ENCODE peak calls at places on chromosome 2, in nine cellular contexts. R, C, U, N, J, K, H, W and M are unnamed samples.

GRCh38 chr2:241558532-241559488 is at the start of gene BOK:
- DNase-seq in R (peak; percentile 93), C (peak; percentile 63), U (no peak), N (peak; percentile 73), J (peak; percentile 41), K (peak; percentile 81), H (no peak), W (peak; percentile 84), M (peak; percentile 30)

GRCh38 chr2:157874278-157874825 is 1.8 kb downstream of the ACVR1 start:
- DNase-seq in R (no peak), C (no peak), U (no peak), N (no peak), J (no peak), K (no peak), H (no peak), W (no peak), M (no peak)

GRCh38 chr2:236625156-236625690 is 55.6 kb downstream of the ACKR3 start:
- DNase-seq in R (peak; percentile 57), C (no peak), U (no peak), N (no peak), J (no peak), K (no peak), H (no peak), W (no peak), M (no peak)

GRCh38 chr2:48605482-48606175 is 12.0 kb upstream of the GTF2A1L start:
- DNase-seq in R (no peak), C (no peak), U (no peak), N (no peak), J (no peak), K (no peak), H (no peak), W (no peak), M (no peak)

GRCh38 chr2:176443941-176444340 is 174.7 kb downstream of the MTX2 start:
- DNase-seq in R (no peak), C (no peak), U (no peak), N (no peak), J (no peak), K (no peak), H (no peak), W (no peak), M (no peak)

GRCh38 chr2:196696423-196697073 is 57.0 kb downstream of the CCDC150 start:
- DNase-seq in R (no peak), C (no peak), U (peak; percentile 20), N (peak; percentile 25), J (no peak), K (no peak), H (no peak), W (peak; percentile 70), M (no peak)

GRCh38 chr2:55880416-55881143 is 43.0 kb downstream of the EFEMP1 start:
- DNase-seq in R (no peak), C (no peak), U (no peak), N (no peak), J (no peak), K (no peak), H (no peak), W (no peak), M (no peak)

GRCh38 chr2:41750829-41751228 is 297.0 kb upstream of the PKDCC start:
- DNase-seq in R (no peak), C (no peak), U (no peak), N (no peak), J (no peak), K (no peak), H (no peak), W (no peak), M (no peak)

GRCh38 chr2:98569197-98569793 is 39.0 kb downstream of the COA5 start:
- DNase-seq in R (no peak), C (peak; percentile 31), U (no peak), N (peak; percentile 41), J (no peak), K (peak; percentile 70), H (no peak), W (peak; percentile 22), M (peak; percentile 62)

GRCh38 chr2:183610724-183611123 is 486.5 kb downstream of the NUP35 start:
- DNase-seq in R (no peak), C (no peak), U (no peak), N (no peak), J (no peak), K (no peak), H (no peak), W (no peak), M (no peak)

GRCh38 chr2:207352978-207353377 is 176.8 kb upstream of the CREB1 start:
- DNase-seq in R (no peak), C (no peak), U (no peak), N (no peak), J (no peak), K (no peak), H (no peak), W (no peak), M (no peak)

GRCh38 chr2:39121523-39122063 is 742 bp upstream of the SOS1 start:
- DNase-seq in R (no peak), C (no peak), U (no peak), N (no peak), J (no peak), K (no peak), H (no peak), W (no peak), M (no peak)

GRCh38 chr2:172256886-172257285 is 154.2 kb upstream of the DLX2 start:
- DNase-seq in R (no peak), C (no peak), U (no peak), N (no peak), J (no peak), K (no peak), H (no peak), W (no peak), M (no peak)

GRCh38 chr2:43905388-43905803 is 66.6 kb downstream of the ABCG8 start:
- DNase-seq in R (no peak), C (no peak), U (no peak), N (no peak), J (no peak), K (no peak), H (no peak), W (no peak), M (no peak)

GRCh38 chr2:120528051-120528692 is 182.2 kb downstream of the INHBB start:
- DNase-seq in R (no peak), C (no peak), U (no peak), N (no peak), J (no peak), K (no peak), H (no peak), W (no peak), M (no peak)

GRCh38 chr2:118539290-118539689 is 308.2 kb downstream of the EN1 start:
- DNase-seq in R (no peak), C (no peak), U (peak; percentile 19), N (peak; percentile 14), J (no peak), K (peak; percentile 67), H (no peak), W (peak; percentile 13), M (no peak)

GRCh38 chr2:138019289-138019688 is 55.0 kb downstream of the HNMT start:
- DNase-seq in R (no peak), C (no peak), U (no peak), N (no peak), J (no peak), K (no peak), H (no peak), W (no peak), M (no peak)
- TF ChIP-seq POLR2A in R (no peak), C (no peak), U (no peak), N (no peak), J (no peak), K (no peak), H (no peak), W (no peak), M (no peak)

DNA sequence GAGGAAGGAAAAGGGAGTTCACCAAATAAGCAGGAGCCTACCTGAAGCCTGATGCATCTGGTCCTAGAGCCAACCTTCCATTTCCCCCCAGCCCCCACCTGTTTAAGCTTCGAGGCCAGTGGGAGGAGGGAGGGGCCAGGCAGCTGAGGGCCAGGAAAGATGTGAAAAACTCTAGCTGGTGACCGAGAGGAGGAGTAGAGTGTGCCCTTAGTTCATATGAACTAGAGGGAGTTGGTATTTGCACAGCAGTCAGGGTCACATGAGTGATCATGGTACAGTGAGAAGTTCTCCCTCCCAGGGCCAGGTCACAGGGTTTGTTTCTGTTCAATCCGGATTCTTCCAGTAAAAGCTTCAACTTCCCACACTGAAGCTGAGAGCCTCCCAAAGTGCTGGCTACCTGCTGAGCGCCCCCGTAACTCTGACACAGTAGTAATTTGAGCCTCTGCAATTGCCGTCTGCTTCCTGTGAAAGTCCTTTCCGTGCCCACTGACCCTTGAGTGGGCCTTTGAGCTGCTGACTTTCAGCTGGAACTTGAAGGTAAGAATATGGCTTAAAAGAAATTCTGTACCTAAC is at the start of gene SULT1C2:
- DNase-seq in R (no peak), C (no peak), U (no peak), N (peak; percentile 83), J (no peak), K (no peak), H (no peak), W (peak; percentile 23), M (no peak)
- TF ChIP-seq POLR2A in R (no peak), C (no peak), U (no peak), N (peak; percentile 53), J (no peak), K (no peak), H (no peak), W (no peak), M (no peak)

GRCh38 chr2:8682719-8683667 is 1.1 kb downstream of the ID2 start:
- DNase-seq in R (peak; percentile 74), C (peak; percentile 39), U (peak; percentile 51), N (peak; percentile 72), J (peak; percentile 62), K (peak; percentile 56), H (peak; percentile 53), W (peak; percentile 51), M (no peak)
- TF ChIP-seq POLR2A in R (no peak), C (no peak), U (no peak), N (peak; percentile 32), J (no peak), K (no peak), H (no peak), W (no peak), M (no peak)

GRCh38 chr2:216507220-216508143 is 8.8 kb downstream of the RPL37A start:
- DNase-seq in R (no peak), C (no peak), U (no peak), N (no peak), J (no peak), K (no peak), H (no peak), W (no peak), M (no peak)
- TF ChIP-seq POLR2A in R (no peak), C (no peak), U (no peak), N (peak; percentile 1), J (no peak), K (no peak), H (no peak), W (no peak), M (no peak)